ENCODE peak calls at places on chromosomes 5 and 9, in four cellular contexts. One of them, this sample, is unnamed. For H3K9me3, the result is how much of the 10 kb centered on the place peaks cover.

GRCh38 chr5:19322716-19323485 is 665.1 kb downstream of the CDH18 start:
- DNase-seq in PC-3: peak
- DNase-seq in CD8-positive, alpha-beta T cell: no peak
- DNase-seq in breast epithelium: no peak
- DNase-seq in this sample: no peak

GRCh38 chr9:94971378-94972131 is 245.1 kb downstream of the AOPEP start:
- DNase-seq in PC-3: no peak
- DNase-seq in CD8-positive, alpha-beta T cell: no peak
- DNase-seq in breast epithelium: no peak
- DNase-seq in this sample: no peak

GRCh38 chr5:466661-467310 is 23.8 kb downstream of the EXOC3 start:
- DNase-seq in PC-3: no peak
- DNase-seq in CD8-positive, alpha-beta T cell: no peak
- DNase-seq in breast epithelium: peak
- DNase-seq in this sample: no peak

GRCh38 chr5:68528877-68529276 is 313.3 kb downstream of the PIK3R1 start:
- DNase-seq in PC-3: no peak
- DNase-seq in CD8-positive, alpha-beta T cell: no peak
- DNase-seq in breast epithelium: no peak
- DNase-seq in this sample: no peak

GRCh38 chr9:90578116-90578815 is 64.4 kb downstream of the DIRAS2 start:
- DNase-seq in PC-3: no peak
- DNase-seq in CD8-positive, alpha-beta T cell: no peak
- DNase-seq in breast epithelium: no peak
- DNase-seq in this sample: no peak

GRCh38 chr5:57832873-57833272 is 350.3 kb upstream of the ACTBL2 start:
- DNase-seq in PC-3: no peak
- DNase-seq in CD8-positive, alpha-beta T cell: no peak
- DNase-seq in breast epithelium: no peak
- DNase-seq in this sample: no peak

GRCh38 chr9:135216666-135217431 is 129.4 kb downstream of the OLFM1 start:
- DNase-seq in PC-3: no peak
- DNase-seq in CD8-positive, alpha-beta T cell: no peak
- DNase-seq in breast epithelium: no peak
- DNase-seq in this sample: no peak

GRCh38 chr9:115267788-115268187 is 149.8 kb upstream of the TNC start:
- DNase-seq in PC-3: peak
- DNase-seq in CD8-positive, alpha-beta T cell: no peak
- DNase-seq in breast epithelium: no peak
- DNase-seq in this sample: no peak

DNA sequence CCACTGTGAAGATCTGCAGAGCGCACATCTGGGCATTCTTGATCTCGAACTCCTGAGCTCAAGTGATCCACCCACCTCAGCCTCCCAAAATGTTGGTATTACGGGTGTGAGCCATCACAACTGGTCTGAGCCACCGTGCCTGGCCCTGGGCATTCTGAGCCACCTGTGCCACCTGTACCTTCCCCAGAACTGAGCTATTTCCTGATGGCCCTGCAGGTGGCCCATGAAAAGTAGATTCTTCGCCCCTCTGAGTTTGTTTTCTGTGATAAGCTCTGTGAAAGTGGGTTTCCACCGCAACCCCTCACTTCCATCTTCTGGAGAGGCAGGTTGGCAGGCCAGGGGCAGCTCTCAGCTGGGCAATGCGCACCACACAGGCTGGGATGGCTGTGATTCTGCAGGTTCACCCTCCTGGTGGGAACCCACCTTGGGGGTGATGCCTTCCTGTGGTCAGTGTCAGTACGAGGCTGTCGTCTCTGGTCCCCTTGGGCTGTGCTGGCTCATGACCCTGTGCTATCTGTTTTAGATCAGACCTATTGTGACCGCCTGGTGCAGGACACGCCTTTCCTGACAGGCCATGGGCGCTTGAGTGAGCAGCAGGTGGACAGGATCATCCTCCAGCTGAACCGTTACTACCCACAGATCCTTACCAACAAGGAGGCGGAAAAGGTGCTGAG is 11.3 kb downstream of the CARD19 start:
- DNase-seq in PC-3: no peak
- DNase-seq in CD8-positive, alpha-beta T cell: no peak
- DNase-seq in breast epithelium: peak
- DNase-seq in this sample: peak
- H3K9me3 ChIP-seq in PC-3: under half
- H3K9me3 ChIP-seq in CD8-positive, alpha-beta T cell: under half
- H3K9me3 ChIP-seq in breast epithelium: under half
- H3K9me3 ChIP-seq in this sample: under half

DNA sequence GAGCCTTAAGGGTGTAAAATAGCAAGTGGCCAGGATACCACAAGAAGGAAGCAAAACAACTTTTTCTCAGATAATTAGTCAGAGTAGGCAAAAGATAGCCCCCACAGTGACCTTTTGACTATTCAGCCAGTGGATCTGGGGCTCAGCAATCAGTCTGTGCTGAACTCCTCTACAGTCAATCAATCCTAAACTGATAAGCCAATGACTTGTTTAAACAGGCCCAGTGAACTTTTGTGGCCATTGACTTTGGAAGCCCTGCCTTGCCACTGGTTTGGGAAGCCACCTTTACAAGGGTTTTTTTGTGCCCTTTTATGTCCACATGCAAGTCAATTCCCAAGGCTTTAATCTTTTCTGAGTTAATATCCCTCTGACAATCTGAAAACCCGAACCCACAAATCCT is 1565.0 kb upstream of the WWC1 start:
- DNase-seq in PC-3: no peak
- DNase-seq in CD8-positive, alpha-beta T cell: no peak
- DNase-seq in breast epithelium: no peak
- DNase-seq in this sample: no peak
- H3K9me3 ChIP-seq in PC-3: under half
- H3K9me3 ChIP-seq in CD8-positive, alpha-beta T cell: under half
- H3K9me3 ChIP-seq in breast epithelium: under half
- H3K9me3 ChIP-seq in this sample: under half

DNA sequence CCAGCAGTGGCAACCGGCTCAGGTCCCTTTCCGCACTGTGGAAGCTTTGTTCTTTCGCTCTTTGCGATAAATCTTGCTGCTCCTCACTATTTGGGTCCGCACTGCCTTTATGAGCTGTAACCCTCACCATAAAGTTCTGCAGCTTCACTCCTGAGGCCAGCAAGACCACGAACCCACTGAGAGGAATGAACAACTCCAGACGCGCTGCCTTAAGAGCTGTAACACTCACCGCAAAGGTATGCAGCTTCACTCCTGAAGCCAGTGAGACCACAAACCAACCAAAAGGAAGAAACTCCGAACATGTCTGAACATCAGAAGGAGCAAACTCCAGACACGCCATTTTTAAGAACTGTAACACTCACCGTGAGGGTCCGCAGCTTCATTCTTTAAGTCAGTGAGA is 103.5 kb downstream of the GLIS3 start:
- DNase-seq in PC-3: no peak
- DNase-seq in CD8-positive, alpha-beta T cell: no peak
- DNase-seq in breast epithelium: no peak
- DNase-seq in this sample: no peak
- H3K9me3 ChIP-seq in PC-3: under half
- H3K9me3 ChIP-seq in CD8-positive, alpha-beta T cell: under half
- H3K9me3 ChIP-seq in breast epithelium: under half
- H3K9me3 ChIP-seq in this sample: under half

GRCh38 chr5:13572188-13572587 is 372.3 kb downstream of the DNAH5 start:
- DNase-seq in PC-3: no peak
- DNase-seq in CD8-positive, alpha-beta T cell: no peak
- DNase-seq in breast epithelium: no peak
- DNase-seq in this sample: no peak
- H3K9me3 ChIP-seq in PC-3: under half
- H3K9me3 ChIP-seq in CD8-positive, alpha-beta T cell: under half
- H3K9me3 ChIP-seq in breast epithelium: under half
- H3K9me3 ChIP-seq in this sample: under half

GRCh38 chr9:81321551-81321950 is 367.8 kb downstream of the TLE1 start:
- DNase-seq in PC-3: peak
- DNase-seq in CD8-positive, alpha-beta T cell: no peak
- DNase-seq in breast epithelium: no peak
- DNase-seq in this sample: no peak
- H3K9me3 ChIP-seq in PC-3: under half
- H3K9me3 ChIP-seq in CD8-positive, alpha-beta T cell: under half
- H3K9me3 ChIP-seq in breast epithelium: under half
- H3K9me3 ChIP-seq in this sample: under half

GRCh38 chr5:32951878-32952277 is 240.8 kb downstream of the NPR3 start:
- DNase-seq in PC-3: no peak
- DNase-seq in CD8-positive, alpha-beta T cell: no peak
- DNase-seq in breast epithelium: no peak
- DNase-seq in this sample: no peak
- H3K9me3 ChIP-seq in PC-3: under half
- H3K9me3 ChIP-seq in CD8-positive, alpha-beta T cell: under half
- H3K9me3 ChIP-seq in breast epithelium: under half
- H3K9me3 ChIP-seq in this sample: under half

GRCh38 chr5:118875131-118875530 is 113.2 kb downstream of the DTWD2 start:
- DNase-seq in PC-3: no peak
- DNase-seq in CD8-positive, alpha-beta T cell: no peak
- DNase-seq in breast epithelium: no peak
- DNase-seq in this sample: no peak
- H3K9me3 ChIP-seq in PC-3: under half
- H3K9me3 ChIP-seq in CD8-positive, alpha-beta T cell: under half
- H3K9me3 ChIP-seq in breast epithelium: under half
- H3K9me3 ChIP-seq in this sample: under half

GRCh38 chr9:25994605-25995004 is 316.4 kb upstream of the TUSC1 start:
- DNase-seq in PC-3: no peak
- DNase-seq in CD8-positive, alpha-beta T cell: no peak
- DNase-seq in breast epithelium: no peak
- DNase-seq in this sample: no peak

GRCh38 chr9:25990376-25990775 is 312.1 kb upstream of the TUSC1 start:
- DNase-seq in PC-3: no peak
- DNase-seq in CD8-positive, alpha-beta T cell: no peak
- DNase-seq in breast epithelium: no peak
- DNase-seq in this sample: no peak
- H3K9me3 ChIP-seq in PC-3: under half
- H3K9me3 ChIP-seq in CD8-positive, alpha-beta T cell: under half
- H3K9me3 ChIP-seq in breast epithelium: under half
- H3K9me3 ChIP-seq in this sample: under half

DNA sequence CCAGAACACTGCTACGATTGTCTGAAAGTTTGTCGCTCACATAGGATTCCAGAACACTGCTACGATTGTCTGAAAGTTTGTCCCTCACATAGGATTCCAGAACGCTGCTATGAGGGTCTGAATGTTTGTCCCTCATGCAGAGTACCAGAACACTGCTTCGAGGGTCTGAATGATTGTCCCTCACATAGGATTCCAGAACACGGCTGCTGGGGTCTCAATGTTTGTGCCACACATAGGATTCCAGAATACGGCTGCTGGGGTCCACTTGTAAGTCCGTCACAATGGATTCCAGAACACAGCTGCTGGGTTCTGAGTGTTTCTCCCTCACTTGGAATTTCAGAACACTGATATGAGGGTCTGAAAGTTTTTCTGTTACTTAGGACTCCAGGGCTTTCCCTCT is 203.3 kb downstream of the FOXD4L6 start:
- DNase-seq in PC-3: no peak
- DNase-seq in CD8-positive, alpha-beta T cell: no peak
- DNase-seq in breast epithelium: no peak
- DNase-seq in this sample: no peak
- H3K9me3 ChIP-seq in PC-3: under half
- H3K9me3 ChIP-seq in CD8-positive, alpha-beta T cell: half or more
- H3K9me3 ChIP-seq in breast epithelium: half or more
- H3K9me3 ChIP-seq in this sample: under half

This sample was measured in T-helper 17 cell.